ENCODE peak calls at places on chromosomes 11 and 22, in six cellular contexts. L, J, P, C, R and X are unnamed samples.
A peak's percentile ranks its signal among the peaks of the same experiment; 100 is the strongest.

GRCh38 chr22:47395481-47395880 is 633.0 kb downstream of the TBC1D22A start:
- DNase-seq in L (no peak), J (no peak), P (no peak), C (no peak), R (no peak), X (peak; percentile 22)

GRCh38 chr11:123518496-123519054 is 88.5 kb downstream of the GRAMD1B start:
- DNase-seq in L (no peak), J (no peak), P (no peak), C (no peak), R (no peak), X (no peak)

GRCh38 chr11:65497141-65498041 is 1.5 kb upstream of the MALAT1 start:
- DNase-seq in L (no peak), J (peak; percentile 98), P (peak; percentile 94), C (peak; percentile 99), R (peak; percentile 99), X (peak; percentile 99)

GRCh38 chr11:803770-804598 is 1.0 kb downstream of the PIDD1 start:
- DNase-seq in L (no peak), J (no peak), P (no peak), C (no peak), R (no peak), X (no peak)

GRCh38 chr11:65695459-65696241 is 16.4 kb upstream of the KAT5 start:
- DNase-seq in L (no peak), J (peak; percentile 43), P (peak; percentile 73), C (peak; percentile 90), R (no peak), X (peak; percentile 64)

GRCh38 chr22:48651981-48652538 is 1175.6 kb downstream of the BRD1 start:
- DNase-seq in L (no peak), J (no peak), P (no peak), C (no peak), R (no peak), X (no peak)

GRCh38 chr11:34531663-34532062 is 18.1 kb upstream of the ELF5 start:
- DNase-seq in L (no peak), J (no peak), P (no peak), C (no peak), R (no peak), X (no peak)

GRCh38 chr11:76658231-76658630 is 12.3 kb downstream of the LRRC32 start:
- DNase-seq in L (no peak), J (no peak), P (no peak), C (no peak), R (no peak), X (no peak)

GRCh38 chr22:26942301-26942927 is 285.0 kb downstream of the MIAT start:
- DNase-seq in L (no peak), J (no peak), P (peak; percentile 11), C (no peak), R (no peak), X (no peak)

GRCh38 chr11:18844753-18845367 is 53.3 kb upstream of the PTPN5 start:
- DNase-seq in L (peak; percentile 8), J (peak; percentile 38), P (peak; percentile 73), C (no peak), R (peak; percentile 23), X (no peak)

GRCh38 chr11:95045791-95046190 is 3.4 kb upstream of the KDM4F start:
- DNase-seq in L (no peak), J (no peak), P (peak; percentile 95), C (no peak), R (no peak), X (no peak)

GRCh38 chr22:49658902-49659280 is 168.8 kb downstream of the BRD1 start:
- DNase-seq in L (no peak), J (no peak), P (no peak), C (no peak), R (no peak), X (no peak)